ENCODE peak calls at places on chromosome 5, in ten cellular contexts. J is ovary, H is IMR-90, B is cardiac muscle cell, D is esophagus squamous epithelium, Y is coronary artery, Z is A549, R is psoas muscle, Q is WERI-Rb-1, M is aorta. K is an unnamed sample.

GRCh38 chr5:93674138-93674537 is 67.3 kb downstream of the POU5F2 start:
- DNase-seq in J (no peak), H (peak), B (peak), D (no peak), Y (no peak), Z (no peak), R (no peak), Q (peak), M (no peak), K (no peak)

GRCh38 chr5:28896949-28897348 is 1858.6 kb upstream of the CDH9 start:
- DNase-seq in J (no peak), H (no peak), B (peak), D (no peak), Y (no peak), Z (peak), R (no peak), Q (no peak), M (no peak), K (no peak)

GRCh38 chr5:140607031-140607430 is 25.9 kb downstream of the CD14 start:
- DNase-seq in J (no peak), H (no peak), B (peak), D (no peak), Y (no peak), Z (no peak), R (no peak), Q (no peak), M (no peak), K (no peak)

GRCh38 chr5:105877592-105877991 is 1793.1 kb downstream of the EFNA5 start:
- DNase-seq in J (no peak), H (no peak), B (no peak), D (no peak), Y (no peak), Z (no peak), R (no peak), Q (no peak), M (no peak), K (no peak)

GRCh38 chr5:93585753-93586385 is 2.8 kb downstream of the NR2F1 start:
- DNase-seq in J (no peak), H (peak), B (peak), D (no peak), Y (no peak), Z (no peak), R (no peak), Q (no peak), M (no peak), K (no peak)

GRCh38 chr5:23627976-23628375 is 120.6 kb downstream of the PRDM9 start:
- DNase-seq in J (no peak), H (no peak), B (no peak), D (no peak), Y (no peak), Z (no peak), R (no peak), Q (no peak), M (no peak), K (no peak)

GRCh38 chr5:78717674-78718073 is 69.1 kb upstream of the LHFPL2 start:
- DNase-seq in J (no peak), H (peak), B (no peak), D (no peak), Y (no peak), Z (no peak), R (no peak), Q (no peak), M (no peak), K (no peak)

GRCh38 chr5:72842816-72843215 is 26.4 kb downstream of the TNPO1 start:
- DNase-seq in J (no peak), H (peak), B (no peak), D (no peak), Y (no peak), Z (peak), R (no peak), Q (no peak), M (no peak), K (no peak)

GRCh38 chr5:142864293-142865260 is 94.4 kb downstream of the ARHGAP26 start:
- DNase-seq in J (no peak), H (no peak), B (peak), D (no peak), Y (no peak), Z (peak), R (no peak), Q (no peak), M (no peak), K (no peak)

GRCh38 chr5:67483453-67484030 is 286.9 kb upstream of the CD180 start:
- DNase-seq in J (no peak), H (no peak), B (peak), D (no peak), Y (no peak), Z (no peak), R (no peak), Q (no peak), M (no peak), K (no peak)

DNA sequence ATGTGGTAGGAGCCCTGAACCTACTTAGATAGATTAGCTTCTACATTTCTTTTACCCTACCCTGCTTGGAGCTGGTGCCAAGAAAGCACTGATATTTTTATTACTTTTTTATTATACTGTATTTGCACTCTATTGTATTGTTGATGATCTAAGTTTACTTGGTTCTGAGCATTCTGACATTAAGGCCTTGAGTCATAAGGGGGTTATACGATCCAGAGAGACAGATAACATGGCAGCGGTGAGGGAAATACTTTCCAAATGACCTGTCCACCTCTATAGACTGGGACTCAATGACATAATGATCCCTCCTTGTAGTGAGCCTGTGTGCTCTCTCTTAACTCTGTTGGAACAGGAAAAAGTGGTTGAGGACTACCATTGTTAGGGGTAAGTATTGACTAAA is 176.3 kb downstream of the MAN2A1 start:
- DNase-seq in J (no peak), H (peak), B (peak), D (no peak), Y (no peak), Z (no peak), R (no peak), Q (no peak), M (no peak), K (no peak)
- H3K27ac ChIP-seq in J (no peak), H (no peak), B (no peak), D (no peak), Y (no peak), Z (no peak), R (no peak), Q (no peak), M (no peak), K (no peak)

DNA sequence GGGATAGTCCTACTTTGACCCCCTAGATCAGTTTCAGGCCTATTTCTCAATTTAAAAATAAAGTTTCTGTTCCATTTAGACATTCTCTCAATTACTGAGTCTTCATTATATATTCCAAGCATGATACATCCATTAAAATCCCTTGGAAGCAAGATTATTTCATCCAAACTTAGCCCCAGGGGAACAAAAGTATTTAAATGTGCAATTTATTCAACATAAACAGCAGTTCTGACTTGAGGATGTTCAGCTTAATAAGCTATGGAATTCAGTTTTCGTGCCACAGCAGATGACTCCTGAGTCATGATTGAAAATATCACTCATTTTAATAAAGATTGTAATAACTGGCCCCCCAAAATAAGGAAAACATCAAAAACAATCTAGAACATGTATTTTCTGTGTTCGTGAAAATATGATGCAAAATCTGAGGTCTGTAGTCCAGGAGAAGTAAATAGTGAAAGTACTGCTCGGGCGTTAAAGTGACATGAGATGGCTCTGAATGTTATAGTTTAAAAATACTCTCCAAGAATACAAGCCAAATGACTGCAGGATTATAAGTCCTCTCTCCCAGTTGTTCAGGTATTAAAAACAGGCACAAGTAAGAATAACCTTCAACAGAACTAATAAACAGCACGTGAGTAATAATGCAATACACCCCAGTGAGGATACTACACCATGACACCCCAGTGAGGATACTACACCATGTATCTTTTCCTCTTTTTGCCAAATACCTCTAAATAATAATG is 67.1 kb downstream of the RETREG1 start:
- DNase-seq in J (no peak), H (no peak), B (no peak), D (no peak), Y (no peak), Z (no peak), R (no peak), Q (no peak), M (no peak), K (no peak)
- H3K27ac ChIP-seq in J (no peak), H (no peak), B (no peak), D (peak), Y (no peak), Z (no peak), R (peak), Q (no peak), M (no peak), K (no peak)

GRCh38 chr5:62627901-62628300 is 49.3 kb downstream of the LRRC70 start:
- DNase-seq in J (no peak), H (no peak), B (no peak), D (no peak), Y (no peak), Z (no peak), R (no peak), Q (no peak), M (no peak), K (no peak)

GRCh38 chr5:62626534-62626933 is 47.9 kb downstream of the LRRC70 start:
- DNase-seq in J (no peak), H (no peak), B (no peak), D (no peak), Y (no peak), Z (no peak), R (no peak), Q (no peak), M (no peak), K (no peak)

GRCh38 chr5:62633243-62633642 is 54.6 kb downstream of the LRRC70 start:
- DNase-seq in J (no peak), H (no peak), B (no peak), D (no peak), Y (no peak), Z (no peak), R (no peak), Q (no peak), M (no peak), K (no peak)

GRCh38 chr5:62627121-62627520 is 48.5 kb downstream of the LRRC70 start:
- DNase-seq in J (no peak), H (no peak), B (no peak), D (no peak), Y (no peak), Z (no peak), R (no peak), Q (no peak), M (no peak), K (no peak)

GRCh38 chr5:62632181-62632580 is 53.6 kb downstream of the LRRC70 start:
- DNase-seq in J (no peak), H (no peak), B (peak), D (no peak), Y (no peak), Z (no peak), R (no peak), Q (no peak), M (no peak), K (no peak)
- H3K27ac ChIP-seq in J (no peak), H (no peak), B (no peak), D (no peak), Y (peak), Z (no peak), R (no peak), Q (no peak), M (no peak), K (no peak)

GRCh38 chr5:42120071-42120470 is 195.0 kb downstream of the FBXO4 start:
- DNase-seq in J (no peak), H (no peak), B (no peak), D (no peak), Y (no peak), Z (no peak), R (no peak), Q (no peak), M (no peak), K (no peak)
- H3K27ac ChIP-seq in J (no peak), H (no peak), B (no peak), D (no peak), Y (no peak), Z (no peak), R (no peak), Q (no peak), M (no peak), K (no peak)

DNA sequence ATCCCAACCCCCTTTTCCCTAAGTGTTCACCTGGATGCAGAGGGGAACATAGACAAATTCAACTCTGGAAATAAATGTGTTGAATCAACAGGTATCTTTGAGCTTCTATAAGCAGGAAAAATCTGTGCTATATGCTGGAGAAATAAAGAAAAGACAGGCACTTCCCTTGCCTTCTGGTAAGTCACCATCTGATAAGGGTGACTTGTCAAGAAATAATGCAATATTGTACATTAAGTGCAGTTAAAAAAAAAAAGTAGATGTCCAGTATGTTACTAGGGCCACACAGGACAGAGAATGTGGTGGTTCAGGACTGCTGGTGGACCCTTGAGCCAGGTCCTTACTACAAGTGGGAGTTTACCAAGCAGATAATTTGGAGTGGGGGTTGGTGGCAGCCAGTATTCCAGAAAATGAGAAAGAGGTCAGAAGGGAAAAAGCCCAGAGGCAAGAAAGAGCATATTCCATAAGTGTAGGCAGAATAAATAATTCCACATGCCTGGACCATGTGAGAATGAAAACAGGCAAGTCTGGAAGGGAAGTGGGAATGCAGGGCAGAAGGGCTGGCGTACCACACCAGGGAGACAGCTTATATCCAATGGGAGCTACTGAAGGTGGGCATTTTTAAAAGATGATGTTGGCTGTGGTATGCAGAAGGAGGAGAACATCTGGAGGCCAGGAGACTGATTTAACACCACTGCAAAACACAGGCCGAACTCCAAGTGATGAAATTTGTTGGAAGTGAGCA is 209.9 kb downstream of the SEMA5A start:
- DNase-seq in J (no peak), H (no peak), B (no peak), D (no peak), Y (no peak), Z (no peak), R (no peak), Q (no peak), M (no peak), K (no peak)
- H3K27ac ChIP-seq in J (no peak), H (no peak), B (no peak), D (no peak), Y (no peak), Z (no peak), R (no peak), Q (no peak), M (no peak), K (no peak)

DNA sequence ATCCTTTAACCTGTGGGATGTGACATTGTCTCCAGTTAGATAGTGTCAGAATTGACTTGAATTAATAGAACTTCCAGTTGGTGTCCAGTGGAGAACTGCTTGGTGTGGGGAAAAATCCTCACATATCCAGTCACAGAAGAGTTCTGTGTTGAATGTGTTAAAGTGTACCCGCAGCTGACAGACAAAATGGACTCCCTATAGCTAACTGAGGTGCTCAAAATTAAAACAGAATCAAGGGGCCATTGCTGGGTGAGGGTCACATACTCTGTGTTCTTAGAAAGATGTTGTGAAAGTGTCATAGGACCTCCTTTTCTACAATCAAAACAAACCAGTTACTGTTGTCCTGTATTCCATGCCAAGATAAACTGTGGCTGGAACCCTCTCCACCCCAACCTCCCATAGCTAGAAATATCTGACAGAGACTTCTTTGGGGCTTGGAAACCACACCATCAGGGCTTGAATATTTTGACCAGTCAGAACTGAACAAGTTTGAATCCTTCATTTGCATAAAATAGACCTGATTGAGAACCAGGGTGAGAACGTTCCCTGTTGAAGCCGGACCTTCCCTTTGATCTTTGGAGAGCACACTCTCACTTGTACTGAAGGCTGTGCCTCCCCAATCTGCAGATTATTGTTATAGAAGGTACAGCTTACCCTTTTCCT is 164.0 kb upstream of the ZNF608 start:
- DNase-seq in J (no peak), H (no peak), B (no peak), D (no peak), Y (no peak), Z (no peak), R (no peak), Q (no peak), M (no peak), K (no peak)
- H3K27ac ChIP-seq in J (no peak), H (no peak), B (no peak), D (no peak), Y (no peak), Z (no peak), R (no peak), Q (no peak), M (no peak), K (no peak)

GRCh38 chr5:127961764-127962148 is 121.8 kb upstream of the SLC12A2 start:
- DNase-seq in J (no peak), H (no peak), B (no peak), D (no peak), Y (no peak), Z (no peak), R (no peak), Q (no peak), M (no peak), K (no peak)

GRCh38 chr5:127963233-127963632 is 120.3 kb upstream of the SLC12A2 start:
- DNase-seq in J (no peak), H (no peak), B (no peak), D (no peak), Y (no peak), Z (no peak), R (no peak), Q (no peak), M (no peak), K (no peak)

GRCh38 chr5:127963931-127964330 is 119.6 kb upstream of the SLC12A2 start:
- DNase-seq in J (no peak), H (peak), B (no peak), D (no peak), Y (no peak), Z (no peak), R (no peak), Q (no peak), M (no peak), K (no peak)

GRCh38 chr5:127961006-127961763 is 122.4 kb upstream of the SLC12A2 start:
- DNase-seq in J (no peak), H (no peak), B (peak), D (no peak), Y (no peak), Z (no peak), R (no peak), Q (no peak), M (no peak), K (no peak)

DNA sequence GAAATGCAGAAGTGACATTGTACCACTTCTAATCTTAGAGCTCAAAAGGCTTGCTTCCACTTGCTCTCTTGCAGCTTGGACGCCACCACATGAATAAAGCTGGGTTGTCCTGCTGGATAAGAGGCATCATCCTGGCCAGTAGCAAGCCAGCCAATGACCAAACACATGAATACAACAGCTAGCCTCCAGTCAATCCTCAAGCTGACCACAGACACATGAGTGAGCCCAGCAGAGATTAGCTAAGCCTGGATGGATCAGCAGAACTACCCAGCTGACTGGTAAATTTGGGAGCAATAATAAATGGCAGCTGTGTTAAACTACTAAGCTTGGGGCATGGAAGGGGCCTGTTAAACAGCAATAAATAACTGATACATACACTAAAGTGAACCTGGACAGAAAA is 121.1 kb upstream of the SLC12A2 start:
- DNase-seq in J (no peak), H (no peak), B (no peak), D (no peak), Y (no peak), Z (no peak), R (no peak), Q (no peak), M (no peak), K (no peak)
- H3K27ac ChIP-seq in J (no peak), H (no peak), B (no peak), D (no peak), Y (no peak), Z (no peak), R (no peak), Q (no peak), M (no peak), K (no peak)

DNA sequence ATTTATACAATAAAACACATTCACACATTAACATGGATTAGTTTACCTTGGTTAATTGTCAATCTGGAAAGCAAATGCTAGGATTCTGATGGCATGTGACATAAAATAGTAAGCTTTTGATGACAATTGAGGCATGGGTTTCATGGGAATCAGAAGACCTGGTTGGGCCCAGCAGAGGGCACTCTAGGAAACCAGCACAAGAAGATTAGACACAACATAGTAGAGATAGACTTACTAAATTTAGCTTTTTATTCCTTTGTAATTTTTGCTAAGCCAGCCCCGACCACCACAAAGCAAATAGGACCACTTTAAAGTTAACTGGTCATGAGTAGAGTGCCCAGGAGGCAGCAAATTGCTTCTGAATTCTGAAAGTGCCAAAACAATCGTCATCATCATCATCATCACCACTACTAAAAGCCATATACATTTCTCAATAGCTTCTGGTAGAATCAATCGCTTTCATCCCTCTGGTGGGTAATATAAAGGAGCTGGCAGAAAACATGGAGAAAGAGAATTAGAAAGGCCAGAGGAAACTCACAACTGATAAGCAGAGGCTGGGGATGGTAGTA is 163.2 kb downstream of the ARRDC3 start:
- DNase-seq in J (no peak), H (peak), B (peak), D (no peak), Y (no peak), Z (peak), R (no peak), Q (peak), M (no peak), K (no peak)
- H3K27ac ChIP-seq in J (no peak), H (peak), B (no peak), D (peak), Y (no peak), Z (peak), R (peak), Q (no peak), M (no peak), K (peak)

DNA sequence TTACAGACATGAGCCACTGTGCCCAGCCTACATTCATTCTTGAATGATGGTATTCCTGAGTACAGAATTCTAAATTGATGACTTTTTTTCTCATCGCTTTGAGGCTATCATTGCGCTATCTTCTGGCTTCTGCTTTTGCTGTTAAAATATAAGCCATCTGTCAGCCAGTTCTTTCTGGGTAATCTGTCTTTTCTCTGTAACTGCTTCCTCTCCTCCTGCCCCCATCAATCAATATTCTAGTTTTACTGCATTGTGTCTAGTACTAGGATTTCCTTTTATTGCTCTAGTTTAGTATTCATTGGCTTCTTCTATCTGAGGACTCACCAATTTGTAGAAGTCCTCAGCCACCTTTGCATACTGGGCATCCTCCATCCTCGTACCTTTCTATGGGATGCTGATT is 88.9 kb downstream of the PLPP1 start:
- DNase-seq in J (no peak), H (no peak), B (no peak), D (no peak), Y (no peak), Z (no peak), R (no peak), Q (no peak), M (no peak), K (no peak)
- H3K27ac ChIP-seq in J (no peak), H (no peak), B (peak), D (no peak), Y (no peak), Z (no peak), R (no peak), Q (no peak), M (no peak), K (no peak)

K was measured in pancreas.